ENCODE peak calls at places on chromosomes 6 and 20, in five cellular contexts. D is A549, I is psoas muscle, P is prostate gland, L is adrenal gland. G is an unnamed sample.

GRCh38 chr6:16684896-16685554 is 76.2 kb downstream of the ATXN1 start:
- DNase-seq in D (no peak), I (no peak), L (no peak), P (no peak), G (no peak)

GRCh38 chr20:14065774-14066173 is 70.5 kb downstream of the MACROD2 start:
- DNase-seq in L (no peak), P (no peak), D (no peak), I (no peak), G (no peak)

GRCh38 chr20:8326196-8326595 is 194.1 kb downstream of the PLCB1 start:
- DNase-seq in L (no peak), I (no peak), P (no peak), D (no peak), G (no peak)

GRCh38 chr6:53302678-53303360 is 45.9 kb downstream of the ELOVL5 start:
- DNase-seq in L (no peak), D (no peak), P (no peak), I (no peak), G (no peak)

GRCh38 chr20:22005535-22005934 is 300.1 kb downstream of the PAX1 start:
- DNase-seq in P (no peak), D (no peak), I (no peak), L (no peak), G (no peak)

GRCh38 chr6:100998111-100998510 is 117.0 kb upstream of the ASCC3 start:
- DNase-seq in I (no peak), P (no peak), D (no peak), L (no peak), G (no peak)

GRCh38 chr6:167079853-167080297 is 43.0 kb upstream of the CCR6 start:
- DNase-seq in D (no peak), L (no peak), P (no peak), I (no peak), G (no peak)

GRCh38 chr6:147510949-147511590 is 2.6 kb downstream of the SAMD5 start:
- DNase-seq in P (no peak), I (no peak), L (no peak), D (no peak), G (no peak)

GRCh38 chr6:12026120-12026519 is 14.0 kb downstream of the HIVEP1 start:
- DNase-seq in I (no peak), L (no peak), D (no peak), P (no peak), G (no peak)

GRCh38 chr6:23305325-23305943 is 736.1 kb downstream of the HDGFL1 start:
- DNase-seq in P (no peak), D (no peak), L (no peak), I (no peak), G (no peak)

GRCh38 chr6:158870418-158870957 is 51.3 kb upstream of the EZR start:
- DNase-seq in I (no peak), P (no peak), L (no peak), D (no peak), G (no peak)

GRCh38 chr20:12821249-12821648 is 187.5 kb upstream of the SPTLC3 start:
- DNase-seq in P (no peak), I (no peak), L (no peak), D (no peak), G (no peak)

GRCh38 chr6:49933526-49933925 is 30.4 kb downstream of the DEFB114 start:
- DNase-seq in L (no peak), P (no peak), D (no peak), I (no peak), G (no peak)

GRCh38 chr6:19301980-19302379 is 535.2 kb upstream of the ID4 start:
- DNase-seq in P (no peak), D (no peak), L (no peak), I (no peak), G (no peak)

GRCh38 chr6:119273799-119274595 is 75.6 kb downstream of the MAN1A1 start:
- DNase-seq in L (no peak), I (no peak), D (no peak), P (no peak), G (no peak)

GRCh38 chr20:12790856-12791255 is 217.9 kb upstream of the SPTLC3 start:
- DNase-seq in P (no peak), D (no peak), I (no peak), L (no peak), G (no peak)

GRCh38 chr6:47633141-47633540 is 65.2 kb upstream of the ADGRF4 start:
- DNase-seq in P (no peak), D (no peak), I (no peak), L (no peak), G (no peak)

GRCh38 chr6:111759836-111760785 is 113.1 kb downstream of the FYN start:
- DNase-seq in P (no peak), L (no peak), I (no peak), D (no peak), G (no peak)

GRCh38 chr6:71473908-71474307 is 185.3 kb downstream of the OGFRL1 start:
- DNase-seq in P (no peak), D (no peak), L (peak; percentile 39), I (peak; percentile 66), G (peak; percentile 50)

GRCh38 chr6:122381494-122382083 is 17.9 kb upstream of the HSF2 start:
- DNase-seq in L (peak; percentile 76), D (peak; percentile 25), I (peak; percentile 56), P (peak; percentile 46), G (peak; percentile 31)

GRCh38 chr6:148593813-148594170 is 153.0 kb upstream of the UST start:
- DNase-seq in D (no peak), P (no peak), I (no peak), L (no peak), G (no peak)

GRCh38 chr6:109008951-109009760 is 85.5 kb downstream of the SESN1 start:
- DNase-seq in I (peak; percentile 97), L (peak; percentile 95), D (peak; percentile 30), P (peak; percentile 94), G (peak; percentile 93)

GRCh38 chr20:33337119-33337518 is 54.1 kb downstream of the BPIFB1 start:
- DNase-seq in D (no peak), P (no peak), L (no peak), I (no peak), G (no peak)

GRCh38 chr6:82144852-82145332 is 102.7 kb downstream of the IBTK start:
- DNase-seq in I (peak; percentile 63), P (no peak), L (peak; percentile 81), D (peak; percentile 30), G (peak; percentile 17)

GRCh38 chr6:111662794-111663231 is 57.1 kb upstream of the TRAF3IP2 start:
- DNase-seq in D (no peak), L (no peak), I (no peak), P (peak; percentile 48), G (peak; percentile 55)

GRCh38 chr6:149852180-149852579 is 12.0 kb downstream of the LRP11 start:
- DNase-seq in I (peak; percentile 72), D (no peak), L (no peak), P (no peak), G (no peak)

GRCh38 chr20:44354979-44355502 is 458 bp upstream of the HNF4A start:
- DNase-seq in P (no peak), L (no peak), D (peak; percentile 65), I (no peak), G (no peak)

GRCh38 chr20:35306931-35307517 is 14.8 kb upstream of the FAM83C start:
- DNase-seq in L (no peak), P (no peak), D (peak; percentile 91), I (peak; percentile 80), G (no peak)

GRCh38 chr6:44670146-44670545 is 282.6 kb downstream of the CDC5L start:
- DNase-seq in D (no peak), L (no peak), P (no peak), I (no peak), G (no peak)

GRCh38 chr6:141914646-141915045 is 218.1 kb upstream of the GJE1 start:
- DNase-seq in I (no peak), D (no peak), L (no peak), P (no peak), G (no peak)

GRCh38 chr6:166106076-166106686 is 61.5 kb downstream of the TBXT start:
- DNase-seq in P (peak; percentile 40), I (peak; percentile 69), L (peak; percentile 81), D (peak; percentile 47), G (peak; percentile 74)

GRCh38 chr20:25584905-25585704 is at the start of gene NINL:
- DNase-seq in P (peak; percentile 49), L (peak; percentile 56), I (peak; percentile 65), D (peak; percentile 83), G (peak; percentile 55)
- H3K27ac ChIP-seq in P (peak within 1 kb of the TSS; percentile 74), L (peak within 1 kb of the TSS; percentile 80), I (no peak within 1 kb of the TSS), D (peak within 1 kb of the TSS; percentile 93), G (peak within 1 kb of the TSS; percentile 68)

GRCh38 chr6:135722679-135723078 is 128.8 kb upstream of the PDE7B start:
- DNase-seq in D (peak; percentile 72), I (no peak), L (no peak), P (no peak), G (no peak)
- H3K4me3 ChIP-seq in D (peak overlapping the region; percentile 6), I (no peak overlapping the region), L (no peak overlapping the region), P (no peak overlapping the region), G (no peak overlapping the region)

GRCh38 chr6:139592011-139592410 is 217.6 kb upstream of the CITED2 start:
- DNase-seq in L (no peak), P (no peak), I (no peak), D (no peak), G (no peak)

GRCh38 chr6:139588734-139589418 is 214.4 kb upstream of the CITED2 start:
- DNase-seq in P (no peak), D (no peak), I (no peak), L (no peak), G (no peak)

GRCh38 chr6:139588076-139588639 is 213.7 kb upstream of the CITED2 start:
- DNase-seq in L (no peak), I (no peak), D (no peak), P (peak; percentile 65), G (no peak)

GRCh38 chr6:139591075-139591474 is 216.6 kb upstream of the CITED2 start:
- DNase-seq in I (no peak), P (no peak), D (no peak), L (no peak), G (no peak)

DNA sequence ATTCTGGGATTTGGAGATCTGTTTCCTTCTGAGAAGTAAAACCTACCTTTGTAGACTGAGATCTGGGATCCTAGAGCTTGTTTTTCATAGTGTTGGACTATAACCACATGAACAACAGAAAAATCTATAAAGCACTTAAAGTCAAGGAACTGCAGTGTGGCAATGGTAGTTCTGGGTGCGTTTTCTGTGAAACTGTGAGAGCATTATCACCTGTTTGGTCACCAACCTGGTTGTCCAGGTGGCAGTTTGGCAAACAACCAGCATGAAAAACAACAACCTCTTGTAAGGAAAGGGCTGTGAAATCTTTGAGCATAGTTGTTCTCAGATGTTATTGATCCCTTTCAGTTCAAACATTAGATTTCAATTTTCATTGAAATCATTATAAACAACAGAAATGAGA is 215.8 kb upstream of the CITED2 start:
- DNase-seq in D (no peak), I (no peak), P (no peak), L (no peak), G (no peak)
- H3K4me1 ChIP-seq in D (peaks cover 40% of the 10 kb centered on the region), I (peaks cover 50% of the 10 kb centered on the region), P (peaks cover 10% of the 10 kb centered on the region), L (peaks cover 37% of the 10 kb centered on the region), G (peaks cover 3% of the 10 kb centered on the region)

DNA sequence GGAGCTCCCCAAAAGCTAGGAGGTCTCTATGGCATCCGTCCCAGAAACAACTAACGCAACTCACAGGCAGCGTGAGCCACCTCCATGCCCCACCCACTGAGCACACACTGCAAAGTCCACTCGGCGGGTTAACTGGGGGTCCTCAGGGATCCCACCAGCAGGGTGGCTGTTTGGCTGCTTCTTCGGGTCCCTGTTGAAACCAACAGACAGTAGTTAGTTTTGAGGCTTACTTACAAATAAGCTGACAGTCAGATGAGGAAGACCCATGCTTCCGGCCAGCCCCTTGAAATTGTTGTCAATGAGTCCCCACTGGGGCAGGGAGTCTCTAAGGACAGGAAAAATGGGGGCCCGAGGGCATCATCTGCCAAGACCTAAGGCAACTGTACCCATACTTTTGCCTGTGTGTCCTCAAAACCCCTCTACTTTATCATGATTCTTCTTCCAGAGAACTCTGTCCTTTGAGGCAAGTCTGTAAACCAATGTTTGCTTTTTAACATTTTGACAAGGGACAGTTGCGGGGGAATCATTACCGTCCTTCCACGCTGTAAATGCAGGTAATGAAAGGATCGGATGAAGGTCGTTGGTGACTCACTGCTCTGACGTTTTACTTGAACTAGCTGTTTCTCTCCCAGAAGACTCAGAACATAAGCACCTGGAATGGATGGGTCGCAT is 2.2 kb upstream of the PCK1 start:
- DNase-seq in I (no peak), D (no peak), P (no peak), L (no peak), G (no peak)
- H3K27ac ChIP-seq in I (no peak overlapping the region), D (no peak overlapping the region), P (no peak overlapping the region), L (no peak overlapping the region), G (no peak overlapping the region)